ENCODE peak calls at places on chromosome 6, in eight cellular contexts. T is CD4-positive, CD25-positive, alpha-beta regulatory T cell; O is effector memory CD4-positive, alpha-beta T cell; V is suprapubic skin; D is left ventricle myocardium inferior; B is Panc1; F is A549; G is CD8-positive, alpha-beta T cell. M is an unnamed sample. For H3K4me1, the result is how much of the 10 kb centered on the place peaks cover.

GRCh38 chr6:159061805-159062563 is 17.2 kb upstream of the TAGAP start:
- DNase-seq in T (no peak), O (no peak), V (no peak), D (no peak), B (no peak), F (no peak), G (no peak), M (peak)

GRCh38 chr6:112086744-112087135 is 542 bp downstream of the TUBE1 start:
- DNase-seq in T (no peak), O (no peak), V (no peak), D (no peak), B (no peak), F (peak), G (no peak), M (no peak)

GRCh38 chr6:52231411-52232127 is 12.7 kb downstream of the IL17F start:
- DNase-seq in T (no peak), O (no peak), V (no peak), D (no peak), B (no peak), F (no peak), G (peak), M (no peak)

GRCh38 chr6:108888052-108888451 is 39.8 kb downstream of the ARMC2 start:
- DNase-seq in T (no peak), O (no peak), V (no peak), D (no peak), B (no peak), F (no peak), G (no peak), M (no peak)

GRCh38 chr6:27471365-27472115 is 1.4 kb downstream of the ZNF184 start:
- DNase-seq in T (no peak), O (no peak), V (no peak), D (no peak), B (no peak), F (no peak), G (no peak), M (no peak)

GRCh38 chr6:79821859-79822258 is 125.5 kb downstream of the ELOVL4 start:
- DNase-seq in T (no peak), O (no peak), V (no peak), D (no peak), B (no peak), F (no peak), G (no peak), M (no peak)

GRCh38 chr6:147642458-147642857 is 134.0 kb downstream of the SAMD5 start:
- DNase-seq in T (no peak), O (no peak), V (no peak), D (no peak), B (no peak), F (no peak), G (no peak), M (no peak)

GRCh38 chr6:141610741-141611140 is 522.0 kb upstream of the GJE1 start:
- DNase-seq in T (no peak), O (no peak), V (no peak), D (no peak), B (no peak), F (no peak), G (no peak), M (no peak)

GRCh38 chr6:147625946-147626345 is 117.5 kb downstream of the SAMD5 start:
- DNase-seq in T (no peak), O (no peak), V (no peak), D (no peak), B (no peak), F (no peak), G (no peak), M (no peak)

GRCh38 chr6:150681992-150682391 is 82.3 kb downstream of the PLEKHG1 start:
- DNase-seq in T (no peak), O (no peak), V (no peak), D (no peak), B (no peak), F (no peak), G (no peak), M (no peak)

GRCh38 chr6:159819932-159820640 is 20.0 kb downstream of the PNLDC1 start:
- DNase-seq in T (peak), O (peak), V (no peak), D (no peak), B (no peak), F (no peak), G (peak), M (no peak)

GRCh38 chr6:5199203-5200101 is 61.3 kb downstream of the LYRM4 start:
- DNase-seq in T (no peak), O (no peak), V (no peak), D (no peak), B (no peak), F (no peak), G (no peak), M (no peak)

GRCh38 chr6:51936941-51937340 is 150.5 kb downstream of the PKHD1 start:
- DNase-seq in T (no peak), O (no peak), V (no peak), D (no peak), B (no peak), F (no peak), G (no peak), M (no peak)

GRCh38 chr6:134245041-134245440 is 72.9 kb downstream of the SGK1 start:
- DNase-seq in T (no peak), O (no peak), V (no peak), D (no peak), B (no peak), F (no peak), G (no peak), M (no peak)

GRCh38 chr6:107641500-107641931 is 151.6 kb downstream of the SOBP start:
- DNase-seq in T (no peak), O (no peak), V (no peak), D (peak), B (no peak), F (no peak), G (no peak), M (no peak)

GRCh38 chr6:10412948-10413849 is 1.7 kb downstream of the TFAP2A start:
- DNase-seq in T (no peak), O (no peak), V (no peak), D (no peak), B (no peak), F (no peak), G (no peak), M (no peak)

GRCh38 chr6:170393807-170394399 is 87.3 kb downstream of the FAM120B start:
- DNase-seq in T (no peak), O (no peak), V (no peak), D (no peak), B (no peak), F (no peak), G (no peak), M (peak)

GRCh38 chr6:3482869-3483268 is 26.0 kb upstream of the SLC22A23 start:
- DNase-seq in T (no peak), O (no peak), V (no peak), D (no peak), B (no peak), F (no peak), G (no peak), M (no peak)

GRCh38 chr6:169961772-169962561 is 210.5 kb downstream of the ERMARD start:
- DNase-seq in T (peak), O (no peak), V (peak), D (peak), B (no peak), F (no peak), G (peak), M (peak)

GRCh38 chr6:3250278-3250677 is 8.5 kb upstream of the PSMG4 start:
- DNase-seq in T (no peak), O (no peak), V (no peak), D (no peak), B (no peak), F (no peak), G (no peak), M (no peak)

GRCh38 chr6:160070831-160071230 is 50.8 kb upstream of the SLC22A1 start:
- DNase-seq in T (no peak), O (no peak), V (no peak), D (no peak), B (no peak), F (no peak), G (no peak), M (no peak)

GRCh38 chr6:169805242-169805838 is 53.9 kb downstream of the ERMARD start:
- DNase-seq in T (no peak), O (no peak), V (no peak), D (no peak), B (no peak), F (no peak), G (no peak), M (peak)

GRCh38 chr6:131161987-131162386 is 26.7 kb downstream of the AKAP7 start:
- DNase-seq in T (no peak), O (no peak), V (no peak), D (no peak), B (no peak), F (no peak), G (no peak), M (no peak)

GRCh38 chr6:136654086-136654485 is 103.9 kb upstream of the MAP7 start:
- DNase-seq in T (no peak), O (no peak), V (no peak), D (no peak), B (no peak), F (no peak), G (no peak), M (no peak)

GRCh38 chr6:28137458-28138020 is 4.1 kb upstream of the ZKSCAN8 start:
- DNase-seq in T (peak), O (no peak), V (no peak), D (no peak), B (no peak), F (no peak), G (no peak), M (peak)

GRCh38 chr6:69349776-69350175 is 447.0 kb downstream of the LMBRD1 start:
- DNase-seq in T (no peak), O (no peak), V (no peak), D (peak), B (no peak), F (no peak), G (no peak), M (no peak)

GRCh38 chr6:138814179-138814834 is 18.4 kb downstream of the ECT2L start:
- DNase-seq in T (no peak), O (no peak), V (no peak), D (no peak), B (no peak), F (no peak), G (no peak), M (no peak)

GRCh38 chr6:132133734-132134490 is 182.7 kb upstream of the CCN2 start:
- DNase-seq in T (no peak), O (no peak), V (no peak), D (no peak), B (no peak), F (no peak), G (no peak), M (no peak)

GRCh38 chr6:1524040-1524480 is 85.7 kb upstream of the FOXC1 start:
- DNase-seq in T (peak), O (peak), V (no peak), D (peak), B (no peak), F (peak), G (peak), M (peak)

GRCh38 chr6:3226422-3227362 is 761 bp downstream of the TUBB2B start:
- DNase-seq in T (peak), O (no peak), V (no peak), D (no peak), B (no peak), F (no peak), G (peak), M (peak)

GRCh38 chr6:20810732-20811111 is 276.5 kb downstream of the CDKAL1 start:
- DNase-seq in T (no peak), O (no peak), V (no peak), D (no peak), B (no peak), F (no peak), G (no peak), M (no peak)

GRCh38 chr6:166691199-166691598 is 64.1 kb upstream of the RPS6KA2 start:
- DNase-seq in T (no peak), O (no peak), V (no peak), D (peak), B (peak), F (no peak), G (no peak), M (no peak)

GRCh38 chr6:31663087-31663960 is 1.5 kb downstream of the GPANK1 start:
- DNase-seq in T (no peak), O (no peak), V (no peak), D (no peak), B (no peak), F (no peak), G (no peak), M (no peak)
- H3K4me1 ChIP-seq in T (half or more), O (half or more), V (half or more), D (half or more), B (under half), F (under half), G (half or more), M (half or more)

GRCh38 chr6:43877021-43877420 is 107.0 kb downstream of the VEGFA start:
- DNase-seq in T (no peak), O (no peak), V (no peak), D (no peak), B (no peak), F (no peak), G (no peak), M (no peak)

GRCh38 chr6:43878823-43879495 is 108.9 kb downstream of the VEGFA start:
- DNase-seq in T (no peak), O (no peak), V (no peak), D (peak), B (no peak), F (no peak), G (no peak), M (no peak)

GRCh38 chr6:43878127-43878634 is 108.2 kb downstream of the VEGFA start:
- DNase-seq in T (no peak), O (no peak), V (no peak), D (no peak), B (no peak), F (no peak), G (no peak), M (no peak)

GRCh38 chr6:43876602-43877001 is 106.6 kb downstream of the VEGFA start:
- DNase-seq in T (no peak), O (no peak), V (no peak), D (no peak), B (no peak), F (no peak), G (no peak), M (no peak)

DNA sequence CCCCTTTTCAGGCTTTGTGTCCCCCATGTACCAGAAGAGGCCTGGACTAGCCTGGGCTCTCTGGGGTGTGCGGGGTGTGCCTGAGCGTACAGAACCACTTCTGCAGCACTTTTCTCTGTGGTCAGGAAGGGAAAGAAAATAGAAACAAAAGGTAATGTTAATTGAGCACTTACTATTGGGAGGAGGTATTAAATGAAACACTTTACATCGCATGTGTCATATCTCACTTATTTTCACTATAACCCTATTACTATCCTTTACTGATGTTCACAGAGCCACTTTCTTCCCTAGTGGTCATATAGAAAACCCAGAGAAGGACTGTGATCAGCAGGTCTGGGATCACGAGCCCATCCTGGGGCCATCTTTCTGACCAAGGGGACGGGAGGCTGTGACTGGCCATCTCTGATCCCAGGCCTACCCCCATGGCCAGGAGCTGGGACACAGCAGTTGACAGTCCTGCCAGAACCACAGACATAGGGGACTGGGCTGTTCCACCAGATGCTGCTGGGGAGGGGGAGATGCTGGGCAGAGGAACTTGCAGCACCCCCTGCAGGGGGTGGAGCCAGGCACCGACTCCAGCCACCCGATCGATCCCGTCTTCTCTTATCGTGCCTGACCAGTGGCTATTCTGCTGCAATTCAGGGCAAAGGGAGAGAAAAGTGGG is 107.6 kb downstream of the VEGFA start:
- DNase-seq in T (no peak), O (no peak), V (no peak), D (no peak), B (no peak), F (no peak), G (no peak), M (no peak)
- H3K4me3 ChIP-seq in T (no peak), O (no peak), V (no peak), D (no peak), B (no peak), F (no peak), G (no peak), M (no peak)

DNA sequence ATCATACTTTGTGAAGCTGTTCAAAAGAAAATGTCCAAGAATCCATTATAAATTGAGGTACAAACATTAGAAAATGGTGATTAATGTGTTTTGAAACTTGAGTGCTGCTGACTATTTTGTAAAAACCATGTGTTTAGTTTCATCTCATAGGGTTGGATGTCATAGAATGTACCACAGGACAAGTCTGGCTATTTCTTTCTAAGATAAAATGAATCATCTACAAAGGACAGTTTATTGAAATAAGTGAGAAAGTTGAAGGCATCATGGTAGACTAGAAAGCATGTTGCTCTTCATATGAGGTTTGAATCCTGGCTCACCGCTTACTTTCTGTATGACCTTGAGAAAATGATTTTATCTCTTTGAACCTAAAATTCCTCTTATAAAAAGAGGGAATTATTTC is 29.2 kb upstream of the SMAP1 start:
- DNase-seq in T (no peak), O (no peak), V (no peak), D (no peak), B (no peak), F (no peak), G (no peak), M (no peak)
- H3K27ac ChIP-seq in T (no peak), O (no peak), V (no peak), D (no peak), B (no peak), F (no peak), G (no peak), M (no peak)

GRCh38 chr6:36603222-36604089 is 9.3 kb downstream of the SRSF3 start:
- DNase-seq in T (no peak), O (no peak), V (no peak), D (no peak), B (no peak), F (no peak), G (no peak), M (no peak)
- H3K4me1 ChIP-seq in T (half or more), O (under half), V (half or more), D (half or more), B (half or more), F (half or more), G (half or more), M (half or more)

GRCh38 chr6:118668761-118669411 is 17.5 kb upstream of the CEP85L start:
- DNase-seq in T (no peak), O (no peak), V (no peak), D (no peak), B (no peak), F (no peak), G (no peak), M (no peak)
- H3K4me3 ChIP-seq in T (peak), O (no peak), V (no peak), D (no peak), B (no peak), F (no peak), G (no peak), M (no peak)

GRCh38 chr6:37877373-37878149 is 58.0 kb downstream of the ZFAND3 start:
- DNase-seq in T (no peak), O (no peak), V (no peak), D (no peak), B (no peak), F (no peak), G (no peak), M (no peak)

GRCh38 chr6:37884548-37884947 is 65.0 kb downstream of the ZFAND3 start:
- DNase-seq in T (no peak), O (no peak), V (no peak), D (no peak), B (no peak), F (no peak), G (no peak), M (no peak)

GRCh38 chr6:37878150-37878710 is 58.7 kb downstream of the ZFAND3 start:
- DNase-seq in T (no peak), O (no peak), V (no peak), D (no peak), B (no peak), F (no peak), G (no peak), M (no peak)

GRCh38 chr6:37882292-37882691 is 62.8 kb downstream of the ZFAND3 start:
- DNase-seq in T (no peak), O (no peak), V (no peak), D (no peak), B (no peak), F (no peak), G (no peak), M (no peak)

GRCh38 chr6:37882724-37883413 is 63.3 kb downstream of the ZFAND3 start:
- DNase-seq in T (no peak), O (no peak), V (no peak), D (no peak), B (no peak), F (no peak), G (no peak), M (no peak)
- H3K27ac ChIP-seq in T (no peak), O (no peak), V (no peak), D (no peak), B (no peak), F (peak), G (no peak), M (no peak)

DNA sequence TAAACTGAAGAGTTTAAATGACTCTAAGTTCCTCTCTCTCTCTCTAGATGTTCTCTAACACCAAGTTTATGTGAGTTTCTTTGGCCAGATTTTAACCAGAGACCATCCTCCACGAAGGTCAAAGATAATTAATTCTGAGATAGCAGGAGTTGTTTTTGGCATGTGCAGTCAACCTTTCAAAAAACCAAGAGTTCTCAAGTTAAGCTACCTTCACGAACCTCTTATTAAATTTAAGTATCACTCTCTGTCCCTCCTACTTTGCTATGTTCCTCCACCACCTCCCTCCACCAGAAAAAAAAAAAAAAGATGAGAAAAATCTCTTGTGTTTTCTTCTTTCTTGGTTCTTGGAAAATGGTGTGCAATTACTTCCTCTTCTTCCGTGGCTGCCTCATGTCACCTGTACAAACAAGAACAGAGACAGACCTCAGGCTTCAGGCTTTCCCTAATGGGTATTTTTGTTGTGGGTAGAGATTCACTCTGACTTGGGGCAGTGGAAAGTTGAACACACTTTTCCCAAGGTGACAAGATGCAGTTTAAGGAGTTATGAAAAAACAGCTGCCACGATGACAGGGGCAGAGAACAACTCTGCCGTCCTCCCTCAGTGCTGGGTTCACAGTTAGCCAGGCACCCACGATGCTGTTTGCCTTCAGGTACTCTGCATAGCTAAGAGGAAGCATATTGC is 64.3 kb downstream of the ADTRP start:
- DNase-seq in T (peak), O (no peak), V (no peak), D (no peak), B (no peak), F (no peak), G (peak), M (peak)
- H3K4me1 ChIP-seq in T (half or more), O (half or more), V (under half), D (under half), B (under half), F (under half), G (half or more), M (under half)

GRCh38 chr6:26302941-26303559 is 61.9 kb upstream of the BTN3A2 start:
- DNase-seq in T (no peak), O (no peak), V (no peak), D (no peak), B (no peak), F (no peak), G (no peak), M (no peak)

GRCh38 chr6:26306248-26306647 is 58.8 kb upstream of the BTN3A2 start:
- DNase-seq in T (no peak), O (no peak), V (no peak), D (no peak), B (no peak), F (no peak), G (no peak), M (no peak)

GRCh38 chr6:26304213-26305096 is 60.5 kb upstream of the BTN3A2 start:
- DNase-seq in T (peak), O (no peak), V (no peak), D (no peak), B (no peak), F (no peak), G (peak), M (peak)

GRCh38 chr6:26307830-26308229 is 57.2 kb upstream of the BTN3A2 start:
- DNase-seq in T (no peak), O (no peak), V (no peak), D (no peak), B (no peak), F (no peak), G (no peak), M (no peak)

GRCh38 chr6:26305097-26305841 is 59.7 kb upstream of the BTN3A2 start:
- DNase-seq in T (peak), O (no peak), V (no peak), D (no peak), B (no peak), F (no peak), G (peak), M (peak)
- H3K4me3 ChIP-seq in T (peak), O (peak), V (peak), D (peak), B (peak), F (peak), G (peak), M (peak)